ENCODE peak calls at places on chromosomes 7 and 10, in five cellular contexts. P is H9, R is H1, Q is neuronal stem cell, B is trophoblast cell. F is an unnamed sample.

GRCh38 chr7:5230272-5231067 is 40.4 kb downstream of the WIPI2 start:
- DNase-seq in B (no peak), P (no peak), R (no peak), Q (no peak), F (no peak)

GRCh38 chr7:117666019-117666418 is 186.2 kb downstream of the CFTR start:
- DNase-seq in R (no peak), Q (no peak), P (no peak), B (no peak), F (peak; percentile 87)

GRCh38 chr7:150966002-150966401 is 12.1 kb downstream of the KCNH2 start:
- DNase-seq in P (peak; percentile 67), R (no peak), Q (no peak), B (no peak), F (peak; percentile 22)

GRCh38 chr7:105006367-105007139 is 7.5 kb upstream of the KMT2E start:
- DNase-seq in P (no peak), B (peak; percentile 84), Q (no peak), R (no peak), F (no peak)

GRCh38 chr7:157299317-157299612 is 37.5 kb upstream of the DNAJB6 start:
- DNase-seq in B (no peak), P (no peak), Q (no peak), R (no peak), F (no peak)

GRCh38 chr7:131000873-131001272 is 266.9 kb upstream of the KLF14 start:
- DNase-seq in Q (no peak), B (no peak), P (no peak), R (no peak), F (no peak)

GRCh38 chr10:69807122-69807521 is 5.4 kb downstream of the COL13A1 start:
- DNase-seq in Q (no peak), B (no peak), R (no peak), P (no peak), F (peak; percentile 62)

GRCh38 chr7:27104244-27105149 is 2.0 kb upstream of the HOXA2 start:
- DNase-seq in P (no peak), B (no peak), Q (no peak), R (no peak), F (peak; percentile 27)

GRCh38 chr7:30433082-30433481 is 45.5 kb downstream of the NOD1 start:
- DNase-seq in B (no peak), P (peak; percentile 36), R (no peak), Q (no peak), F (peak; percentile 6)

GRCh38 chr7:122300607-122301079 is 3.9 kb downstream of the FEZF1 start:
- DNase-seq in P (no peak), Q (no peak), B (no peak), R (no peak), F (no peak)

DNA sequence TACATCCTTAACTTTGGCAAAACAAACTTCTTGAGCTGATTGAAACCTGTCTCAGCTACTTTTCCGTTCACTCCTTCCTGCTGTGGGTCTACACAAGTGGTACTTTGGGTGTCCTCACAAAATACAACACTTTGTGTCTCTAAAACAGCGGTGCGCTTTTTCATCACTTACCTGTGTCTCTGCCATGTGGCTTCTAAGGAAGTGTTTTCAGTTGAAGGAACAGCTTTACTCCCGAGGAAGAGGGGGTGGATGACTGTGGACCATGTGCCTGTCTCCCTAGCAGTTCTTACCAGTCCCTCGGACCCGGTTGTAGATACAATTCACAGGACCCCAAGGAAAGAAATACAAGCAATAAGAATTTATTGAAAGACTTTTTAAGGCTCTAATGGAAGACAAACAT is 246.2 kb downstream of the ACTR3B start:
- DNase-seq in Q (no peak), P (no peak), B (no peak), R (no peak), F (no peak)
- H2BK12ac ChIP-seq in Q (no peak overlapping the region), P (peak overlapping the region; percentile 37), B (no peak overlapping the region), R (peak overlapping the region; percentile 96), F (no peak overlapping the region)

DNA sequence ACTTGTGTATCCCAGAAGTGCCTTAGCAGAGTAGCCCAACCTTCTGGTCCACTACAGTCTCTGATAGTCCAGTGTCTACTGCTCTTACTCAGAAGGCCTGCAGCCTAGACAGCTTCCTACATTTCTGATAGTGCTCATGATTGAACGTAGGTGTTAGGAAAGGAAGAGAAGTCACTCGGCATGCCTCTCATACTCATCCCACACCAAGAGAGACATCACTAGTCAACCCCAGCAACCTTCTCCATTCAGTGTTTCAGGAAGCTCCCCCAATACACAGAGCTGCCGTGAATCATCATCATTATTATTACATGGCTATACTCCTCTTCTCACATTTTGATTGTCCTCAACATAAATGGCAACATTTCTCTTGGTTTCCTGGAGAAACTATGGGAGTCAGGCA is 166.4 kb downstream of the COBL start:
- DNase-seq in B (no peak), R (no peak), P (no peak), Q (no peak), F (no peak)
- H2BK12ac ChIP-seq in B (no peak overlapping the region), R (no peak overlapping the region), P (no peak overlapping the region), Q (no peak overlapping the region), F (no peak overlapping the region)

DNA sequence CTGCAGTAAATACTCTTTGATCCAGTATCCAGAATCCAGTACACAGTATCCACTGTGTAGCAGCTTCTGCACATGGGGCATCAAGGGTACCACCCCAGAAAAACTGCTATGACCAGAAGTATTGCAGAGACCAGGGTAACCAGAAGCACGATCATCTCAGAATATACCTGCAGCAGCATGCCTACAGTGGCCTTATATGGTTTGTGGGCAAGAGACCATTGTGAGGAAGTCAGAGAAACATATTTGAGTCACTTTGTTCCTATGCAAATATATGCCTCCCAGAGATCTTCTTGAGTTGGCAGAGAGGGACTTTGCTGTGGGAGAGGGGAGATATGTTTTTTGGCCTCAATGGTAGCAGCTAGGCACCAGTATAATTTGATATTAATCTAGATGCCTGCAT is 206.4 kb upstream of the LRRTM3 start:
- DNase-seq in Q (no peak), B (no peak), P (no peak), R (no peak), F (no peak)
- H2BK12ac ChIP-seq in Q (no peak overlapping the region), B (no peak overlapping the region), P (no peak overlapping the region), R (no peak overlapping the region), F (no peak overlapping the region)

DNA sequence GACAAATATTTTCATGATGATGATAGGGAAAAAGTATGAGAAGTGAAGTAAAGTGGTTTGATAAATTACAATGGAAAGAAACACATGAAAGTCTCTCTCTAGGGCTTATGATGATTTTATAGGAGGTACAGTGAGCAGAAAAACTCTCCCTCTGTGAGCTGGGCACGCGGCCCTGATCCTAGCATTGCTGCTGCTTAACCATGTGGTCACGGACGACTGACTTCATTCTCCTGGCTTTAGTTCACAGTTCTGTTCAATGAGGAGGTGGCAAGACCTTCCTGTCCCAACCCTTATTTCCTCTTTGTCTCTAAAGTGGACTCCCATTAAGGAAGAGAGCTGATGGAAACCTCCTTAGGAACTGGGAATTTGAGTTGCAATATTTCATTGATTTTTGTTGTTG is 8.1 kb upstream of the PON3 start:
- DNase-seq in R (no peak), B (no peak), P (no peak), Q (no peak), F (no peak)
- H2BK12ac ChIP-seq in R (no peak overlapping the region), B (no peak overlapping the region), P (no peak overlapping the region), Q (no peak overlapping the region), F (no peak overlapping the region)

GRCh38 chr10:110437761-110438341 is 59.9 kb upstream of the DUSP5 start:
- DNase-seq in P (no peak), R (no peak), B (no peak), Q (no peak), F (no peak)
- H2BK12ac ChIP-seq in P (no peak overlapping the region), R (peak overlapping the region; percentile 50), B (no peak overlapping the region), Q (peak overlapping the region; percentile 67), F (no peak overlapping the region)

DNA sequence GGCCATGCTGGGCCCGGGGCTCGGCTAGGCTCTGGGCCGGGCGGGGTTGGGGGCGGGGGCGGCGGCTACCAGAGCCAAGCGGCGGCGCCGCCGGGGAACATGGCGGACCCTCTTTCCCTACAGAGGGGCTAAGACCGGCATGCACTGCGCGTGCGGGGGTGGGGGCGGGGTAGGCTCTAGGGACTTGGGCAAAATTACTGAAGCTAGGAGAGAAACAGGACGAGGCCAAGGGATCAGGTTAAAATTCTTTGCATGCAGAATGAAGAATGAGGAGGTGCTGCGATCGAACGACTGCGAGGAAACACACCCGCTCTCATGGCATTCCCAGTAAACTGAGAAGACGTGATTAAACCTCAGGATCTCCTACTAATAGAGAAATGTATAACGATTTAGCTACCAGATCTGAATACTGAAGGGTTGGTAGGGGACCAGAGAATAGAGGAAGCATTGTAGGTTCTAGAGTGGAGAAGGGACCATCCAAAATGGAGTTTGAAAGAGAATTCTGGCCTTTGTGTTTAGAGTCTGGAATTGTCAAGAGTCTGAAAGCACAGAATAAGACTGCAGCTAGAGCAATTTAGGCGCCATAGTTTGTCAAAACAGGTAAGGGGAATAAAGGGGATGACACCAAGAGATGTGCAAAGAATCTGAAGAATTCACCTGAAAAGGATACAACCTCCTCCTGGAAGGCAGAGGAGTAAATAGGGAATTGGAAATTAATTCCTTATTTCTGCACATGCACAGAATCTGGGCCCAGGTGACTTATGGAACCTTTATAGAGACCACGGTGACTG is at the start of gene PPP3CB:
- DNase-seq in R (peak; percentile 87), P (peak; percentile 95), Q (peak; percentile 92), B (peak; percentile 89), F (peak; percentile 98)
- H2BK12ac ChIP-seq in R (no peak within 1 kb of the TSS), P (no peak within 1 kb of the TSS), Q (peak within 1 kb of the TSS; percentile 63), B (peak within 1 kb of the TSS; percentile 71), F (no peak within 1 kb of the TSS)

GRCh38 chr10:72736176-72736795 is 44.3 kb downstream of the MCU start:
- DNase-seq in Q (no peak), B (peak; percentile 22), R (no peak), P (no peak), F (peak; percentile 94)

GRCh38 chr10:72733989-72734388 is 42.0 kb downstream of the MCU start:
- DNase-seq in R (no peak), B (no peak), P (no peak), Q (no peak), F (no peak)

GRCh38 chr10:72735288-72735926 is 43.5 kb downstream of the MCU start:
- DNase-seq in B (no peak), P (no peak), Q (no peak), R (no peak), F (no peak)

GRCh38 chr10:72738476-72738875 is 46.5 kb downstream of the MCU start:
- DNase-seq in B (no peak), P (no peak), Q (no peak), R (no peak), F (peak; percentile 53)

DNA sequence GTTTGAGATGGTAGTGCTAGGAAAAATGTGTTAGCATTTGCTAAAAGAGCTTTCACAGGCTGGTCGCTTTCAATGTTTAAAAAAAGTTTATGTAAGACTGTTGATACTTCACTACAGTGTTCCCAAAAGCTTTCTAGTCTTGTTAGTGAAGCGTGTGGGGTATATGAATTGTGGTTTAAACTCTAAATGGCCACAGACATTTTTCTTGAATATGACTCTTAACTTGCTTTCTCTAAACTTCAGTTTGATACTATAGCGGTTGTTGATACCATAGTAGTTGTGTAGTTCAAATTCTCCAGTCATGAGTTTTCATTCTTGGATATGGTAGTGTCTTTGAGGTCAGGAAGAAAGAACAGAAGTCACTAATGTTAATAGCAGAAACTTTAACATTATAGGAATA is 44.9 kb downstream of the MCU start:
- DNase-seq in B (no peak), P (no peak), Q (no peak), R (no peak), F (no peak)
- H2BK12ac ChIP-seq in B (no peak overlapping the region), P (no peak overlapping the region), Q (no peak overlapping the region), R (no peak overlapping the region), F (no peak overlapping the region)

DNA sequence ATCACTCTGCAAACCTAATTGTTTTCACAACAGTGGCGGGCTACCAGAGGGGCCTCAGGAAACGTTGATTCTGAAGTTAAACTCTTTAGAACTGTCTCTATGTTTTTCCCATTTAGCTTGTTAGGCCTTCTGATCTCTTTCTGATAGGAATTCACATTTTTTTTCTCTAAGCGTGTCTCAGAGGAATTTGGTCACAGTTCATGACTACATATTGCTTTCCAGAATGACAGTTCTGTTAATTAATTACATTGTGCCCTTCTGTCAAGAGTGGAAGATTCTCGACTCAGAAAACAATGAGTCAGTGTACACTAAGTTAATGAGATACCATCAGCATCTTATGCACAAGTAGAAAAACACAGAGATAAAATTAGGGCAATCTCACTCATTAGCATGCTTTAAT is 469.1 kb upstream of the C7orf33 start:
- DNase-seq in P (no peak), B (no peak), R (no peak), Q (no peak), F (no peak)
- H2BK12ac ChIP-seq in P (no peak overlapping the region), B (no peak overlapping the region), R (no peak overlapping the region), Q (no peak overlapping the region), F (no peak overlapping the region)